ENCODE peak calls at places on chromosomes 16 and 17, in ten cellular contexts. One of them, this sample, is unnamed.
A peak's percentile ranks its signal among the peaks of the same experiment; 100 is the strongest.

GRCh38 chr17:41442772-41443171 is 2.0 kb upstream of the KRT38 start:
- DNase-seq in NCI-H345: no peak
- DNase-seq in KG1: no peak
- DNase-seq in EL: peak; percentile 90
- DNase-seq in naive thymus-derived CD8-positive, alpha-beta T cell: no peak
- DNase-seq in Caco-2: no peak
- DNase-seq in lower leg skin: no peak
- DNase-seq in stimulated activated naive CD8-positive, alpha-beta T cell treated with anti-CD3 and anti-CD28 coated beads, Interleukin-15, Interleukin-2, amounts not matched to agents 100 U/mL and 50 U/mL, for 24 hours: no peak
- DNase-seq in transverse colon: no peak
- DNase-seq in AG10803: peak; percentile 96
- DNase-seq in this sample: peak; percentile 11

GRCh38 chr17:50213026-50214015 is 11.9 kb upstream of the COL1A1 start:
- DNase-seq in NCI-H345: peak; percentile 35
- DNase-seq in KG1: no peak
- DNase-seq in EL: no peak
- DNase-seq in naive thymus-derived CD8-positive, alpha-beta T cell: no peak
- DNase-seq in Caco-2: no peak
- DNase-seq in lower leg skin: no peak
- DNase-seq in stimulated activated naive CD8-positive, alpha-beta T cell treated with anti-CD3 and anti-CD28 coated beads, Interleukin-15, Interleukin-2, amounts not matched to agents 100 U/mL and 50 U/mL, for 24 hours: peak; percentile 69
- DNase-seq in transverse colon: no peak
- DNase-seq in AG10803: no peak
- DNase-seq in this sample: peak; percentile 25

GRCh38 chr16:1258218-1258587 is 2.3 kb downstream of the TPSD1 start:
- DNase-seq in NCI-H345: no peak
- DNase-seq in KG1: no peak
- DNase-seq in EL: no peak
- DNase-seq in naive thymus-derived CD8-positive, alpha-beta T cell: no peak
- DNase-seq in Caco-2: no peak
- DNase-seq in lower leg skin: no peak
- DNase-seq in stimulated activated naive CD8-positive, alpha-beta T cell treated with anti-CD3 and anti-CD28 coated beads, Interleukin-15, Interleukin-2, amounts not matched to agents 100 U/mL and 50 U/mL, for 24 hours: no peak
- DNase-seq in transverse colon: no peak
- DNase-seq in AG10803: no peak
- DNase-seq in this sample: no peak

GRCh38 chr17:18039535-18040286 is 503 bp downstream of the GID4 start:
- DNase-seq in NCI-H345: peak; percentile 45
- DNase-seq in KG1: no peak
- DNase-seq in EL: peak; percentile 40
- DNase-seq in naive thymus-derived CD8-positive, alpha-beta T cell: no peak
- DNase-seq in Caco-2: peak; percentile 65
- DNase-seq in lower leg skin: peak; percentile 90
- DNase-seq in stimulated activated naive CD8-positive, alpha-beta T cell treated with anti-CD3 and anti-CD28 coated beads, Interleukin-15, Interleukin-2, amounts not matched to agents 100 U/mL and 50 U/mL, for 24 hours: no peak
- DNase-seq in transverse colon: peak; percentile 41
- DNase-seq in AG10803: no peak
- DNase-seq in this sample: no peak

GRCh38 chr16:14339694-14340093 is 268.6 kb downstream of the MRTFB start:
- DNase-seq in NCI-H345: no peak
- DNase-seq in KG1: no peak
- DNase-seq in EL: no peak
- DNase-seq in naive thymus-derived CD8-positive, alpha-beta T cell: no peak
- DNase-seq in Caco-2: no peak
- DNase-seq in lower leg skin: no peak
- DNase-seq in stimulated activated naive CD8-positive, alpha-beta T cell treated with anti-CD3 and anti-CD28 coated beads, Interleukin-15, Interleukin-2, amounts not matched to agents 100 U/mL and 50 U/mL, for 24 hours: no peak
- DNase-seq in transverse colon: no peak
- DNase-seq in AG10803: no peak
- DNase-seq in this sample: no peak

GRCh38 chr16:67101301-67101675 is 8.5 kb upstream of the PHAF1 start:
- DNase-seq in NCI-H345: no peak
- DNase-seq in KG1: no peak
- DNase-seq in EL: peak; percentile 67
- DNase-seq in naive thymus-derived CD8-positive, alpha-beta T cell: no peak
- DNase-seq in Caco-2: no peak
- DNase-seq in lower leg skin: no peak
- DNase-seq in stimulated activated naive CD8-positive, alpha-beta T cell treated with anti-CD3 and anti-CD28 coated beads, Interleukin-15, Interleukin-2, amounts not matched to agents 100 U/mL and 50 U/mL, for 24 hours: no peak
- DNase-seq in transverse colon: no peak
- DNase-seq in AG10803: peak; percentile 89
- DNase-seq in this sample: no peak

GRCh38 chr17:39096435-39097158 is 54.8 kb downstream of the PLXDC1 start:
- DNase-seq in NCI-H345: no peak
- DNase-seq in KG1: peak; percentile 27
- DNase-seq in EL: no peak
- DNase-seq in naive thymus-derived CD8-positive, alpha-beta T cell: peak; percentile 33
- DNase-seq in Caco-2: no peak
- DNase-seq in lower leg skin: no peak
- DNase-seq in stimulated activated naive CD8-positive, alpha-beta T cell treated with anti-CD3 and anti-CD28 coated beads, Interleukin-15, Interleukin-2, amounts not matched to agents 100 U/mL and 50 U/mL, for 24 hours: peak; percentile 16
- DNase-seq in transverse colon: peak; percentile 33
- DNase-seq in AG10803: no peak
- DNase-seq in this sample: no peak

GRCh38 chr17:6712058-6712853 is 913 bp downstream of the SLC13A5 start:
- DNase-seq in NCI-H345: no peak
- DNase-seq in KG1: no peak
- DNase-seq in EL: peak; percentile 20
- DNase-seq in naive thymus-derived CD8-positive, alpha-beta T cell: no peak
- DNase-seq in Caco-2: peak; percentile 2
- DNase-seq in lower leg skin: peak; percentile 85
- DNase-seq in stimulated activated naive CD8-positive, alpha-beta T cell treated with anti-CD3 and anti-CD28 coated beads, Interleukin-15, Interleukin-2, amounts not matched to agents 100 U/mL and 50 U/mL, for 24 hours: no peak
- DNase-seq in transverse colon: no peak
- DNase-seq in AG10803: no peak
- DNase-seq in this sample: no peak

GRCh38 chr16:65323655-65324237 is 201.9 kb upstream of the CDH11 start:
- DNase-seq in NCI-H345: no peak
- DNase-seq in KG1: no peak
- DNase-seq in EL: no peak
- DNase-seq in naive thymus-derived CD8-positive, alpha-beta T cell: no peak
- DNase-seq in Caco-2: no peak
- DNase-seq in lower leg skin: no peak
- DNase-seq in stimulated activated naive CD8-positive, alpha-beta T cell treated with anti-CD3 and anti-CD28 coated beads, Interleukin-15, Interleukin-2, amounts not matched to agents 100 U/mL and 50 U/mL, for 24 hours: no peak
- DNase-seq in transverse colon: no peak
- DNase-seq in AG10803: no peak
- DNase-seq in this sample: no peak

GRCh38 chr16:68229431-68230175 is 6.3 kb downstream of the ESRP2 start:
- DNase-seq in NCI-H345: peak; percentile 30
- DNase-seq in KG1: no peak
- DNase-seq in EL: peak; percentile 71
- DNase-seq in naive thymus-derived CD8-positive, alpha-beta T cell: peak; percentile 54
- DNase-seq in Caco-2: peak; percentile 68
- DNase-seq in lower leg skin: peak; percentile 85
- DNase-seq in stimulated activated naive CD8-positive, alpha-beta T cell treated with anti-CD3 and anti-CD28 coated beads, Interleukin-15, Interleukin-2, amounts not matched to agents 100 U/mL and 50 U/mL, for 24 hours: no peak
- DNase-seq in transverse colon: no peak
- DNase-seq in AG10803: peak; percentile 79
- DNase-seq in this sample: peak; percentile 14

GRCh38 chr16:31453255-31454204 is 5.8 kb upstream of the ARMC5 start:
- DNase-seq in NCI-H345: no peak
- DNase-seq in KG1: no peak
- DNase-seq in EL: peak; percentile 59
- DNase-seq in naive thymus-derived CD8-positive, alpha-beta T cell: no peak
- DNase-seq in Caco-2: no peak
- DNase-seq in lower leg skin: peak; percentile 88
- DNase-seq in stimulated activated naive CD8-positive, alpha-beta T cell treated with anti-CD3 and anti-CD28 coated beads, Interleukin-15, Interleukin-2, amounts not matched to agents 100 U/mL and 50 U/mL, for 24 hours: peak; percentile 2
- DNase-seq in transverse colon: peak; percentile 65
- DNase-seq in AG10803: peak; percentile 65
- DNase-seq in this sample: no peak

GRCh38 chr16:16018705-16019104 is 69.3 kb downstream of the ABCC1 start:
- DNase-seq in NCI-H345: no peak
- DNase-seq in KG1: no peak
- DNase-seq in EL: peak; percentile 29
- DNase-seq in naive thymus-derived CD8-positive, alpha-beta T cell: no peak
- DNase-seq in Caco-2: no peak
- DNase-seq in lower leg skin: no peak
- DNase-seq in stimulated activated naive CD8-positive, alpha-beta T cell treated with anti-CD3 and anti-CD28 coated beads, Interleukin-15, Interleukin-2, amounts not matched to agents 100 U/mL and 50 U/mL, for 24 hours: no peak
- DNase-seq in transverse colon: no peak
- DNase-seq in AG10803: no peak
- DNase-seq in this sample: no peak

GRCh38 chr16:4691666-4692412 is 1.5 kb upstream of the NUDT16L1 start:
- DNase-seq in NCI-H345: no peak
- DNase-seq in KG1: no peak
- DNase-seq in EL: no peak
- DNase-seq in naive thymus-derived CD8-positive, alpha-beta T cell: no peak
- DNase-seq in Caco-2: no peak
- DNase-seq in lower leg skin: peak; percentile 84
- DNase-seq in stimulated activated naive CD8-positive, alpha-beta T cell treated with anti-CD3 and anti-CD28 coated beads, Interleukin-15, Interleukin-2, amounts not matched to agents 100 U/mL and 50 U/mL, for 24 hours: no peak
- DNase-seq in transverse colon: no peak
- DNase-seq in AG10803: no peak
- DNase-seq in this sample: no peak

GRCh38 chr17:39261286-39261685 is 35.5 kb upstream of the STAC2 start:
- DNase-seq in NCI-H345: no peak
- DNase-seq in KG1: no peak
- DNase-seq in EL: no peak
- DNase-seq in naive thymus-derived CD8-positive, alpha-beta T cell: no peak
- DNase-seq in Caco-2: peak; percentile 45
- DNase-seq in lower leg skin: no peak
- DNase-seq in stimulated activated naive CD8-positive, alpha-beta T cell treated with anti-CD3 and anti-CD28 coated beads, Interleukin-15, Interleukin-2, amounts not matched to agents 100 U/mL and 50 U/mL, for 24 hours: peak; percentile 61
- DNase-seq in transverse colon: no peak
- DNase-seq in AG10803: no peak
- DNase-seq in this sample: no peak

GRCh38 chr17:31554930-31555329 is 163.5 kb downstream of the RAB11FIP4 start:
- DNase-seq in NCI-H345: no peak
- DNase-seq in KG1: no peak
- DNase-seq in EL: no peak
- DNase-seq in naive thymus-derived CD8-positive, alpha-beta T cell: no peak
- DNase-seq in Caco-2: no peak
- DNase-seq in lower leg skin: no peak
- DNase-seq in stimulated activated naive CD8-positive, alpha-beta T cell treated with anti-CD3 and anti-CD28 coated beads, Interleukin-15, Interleukin-2, amounts not matched to agents 100 U/mL and 50 U/mL, for 24 hours: no peak
- DNase-seq in transverse colon: no peak
- DNase-seq in AG10803: peak; percentile 20
- DNase-seq in this sample: no peak

GRCh38 chr17:80049986-80050385 is 13.5 kb downstream of the CCDC40 start:
- DNase-seq in NCI-H345: no peak
- DNase-seq in KG1: no peak
- DNase-seq in EL: no peak
- DNase-seq in naive thymus-derived CD8-positive, alpha-beta T cell: no peak
- DNase-seq in Caco-2: no peak
- DNase-seq in lower leg skin: no peak
- DNase-seq in stimulated activated naive CD8-positive, alpha-beta T cell treated with anti-CD3 and anti-CD28 coated beads, Interleukin-15, Interleukin-2, amounts not matched to agents 100 U/mL and 50 U/mL, for 24 hours: no peak
- DNase-seq in transverse colon: no peak
- DNase-seq in AG10803: no peak
- DNase-seq in this sample: no peak

GRCh38 chr16:64705443-64705842 is 416.4 kb downstream of the CDH11 start:
- DNase-seq in NCI-H345: no peak
- DNase-seq in KG1: no peak
- DNase-seq in EL: peak; percentile 81
- DNase-seq in naive thymus-derived CD8-positive, alpha-beta T cell: no peak
- DNase-seq in Caco-2: no peak
- DNase-seq in lower leg skin: no peak
- DNase-seq in stimulated activated naive CD8-positive, alpha-beta T cell treated with anti-CD3 and anti-CD28 coated beads, Interleukin-15, Interleukin-2, amounts not matched to agents 100 U/mL and 50 U/mL, for 24 hours: no peak
- DNase-seq in transverse colon: no peak
- DNase-seq in AG10803: peak; percentile 20
- DNase-seq in this sample: no peak

GRCh38 chr16:3127745-3128144 is 7.1 kb upstream of the ZNF213 start:
- DNase-seq in NCI-H345: peak; percentile 83
- DNase-seq in KG1: no peak
- DNase-seq in EL: no peak
- DNase-seq in naive thymus-derived CD8-positive, alpha-beta T cell: no peak
- DNase-seq in Caco-2: no peak
- DNase-seq in lower leg skin: no peak
- DNase-seq in stimulated activated naive CD8-positive, alpha-beta T cell treated with anti-CD3 and anti-CD28 coated beads, Interleukin-15, Interleukin-2, amounts not matched to agents 100 U/mL and 50 U/mL, for 24 hours: no peak
- DNase-seq in transverse colon: no peak
- DNase-seq in AG10803: no peak
- DNase-seq in this sample: no peak

GRCh38 chr16:57757326-57757786 is 21.8 kb downstream of the KATNB1 start:
- DNase-seq in NCI-H345: peak; percentile 49
- DNase-seq in KG1: peak; percentile 53
- DNase-seq in EL: peak; percentile 78
- DNase-seq in naive thymus-derived CD8-positive, alpha-beta T cell: peak; percentile 81
- DNase-seq in Caco-2: peak; percentile 97
- DNase-seq in lower leg skin: peak; percentile 98
- DNase-seq in stimulated activated naive CD8-positive, alpha-beta T cell treated with anti-CD3 and anti-CD28 coated beads, Interleukin-15, Interleukin-2, amounts not matched to agents 100 U/mL and 50 U/mL, for 24 hours: peak; percentile 94
- DNase-seq in transverse colon: peak; percentile 91
- DNase-seq in AG10803: peak; percentile 70
- DNase-seq in this sample: peak; percentile 56

GRCh38 chr17:31584436-31585279 is 193.2 kb downstream of the RAB11FIP4 start:
- DNase-seq in NCI-H345: no peak
- DNase-seq in KG1: no peak
- DNase-seq in EL: no peak
- DNase-seq in naive thymus-derived CD8-positive, alpha-beta T cell: no peak
- DNase-seq in Caco-2: no peak
- DNase-seq in lower leg skin: no peak
- DNase-seq in stimulated activated naive CD8-positive, alpha-beta T cell treated with anti-CD3 and anti-CD28 coated beads, Interleukin-15, Interleukin-2, amounts not matched to agents 100 U/mL and 50 U/mL, for 24 hours: no peak
- DNase-seq in transverse colon: no peak
- DNase-seq in AG10803: no peak
- DNase-seq in this sample: no peak

GRCh38 chr17:82780195-82780594 is 28.3 kb downstream of the TBCD start:
- DNase-seq in NCI-H345: no peak
- DNase-seq in KG1: no peak
- DNase-seq in EL: no peak
- DNase-seq in naive thymus-derived CD8-positive, alpha-beta T cell: no peak
- DNase-seq in Caco-2: no peak
- DNase-seq in lower leg skin: no peak
- DNase-seq in stimulated activated naive CD8-positive, alpha-beta T cell treated with anti-CD3 and anti-CD28 coated beads, Interleukin-15, Interleukin-2, amounts not matched to agents 100 U/mL and 50 U/mL, for 24 hours: no peak
- DNase-seq in transverse colon: no peak
- DNase-seq in AG10803: no peak
- DNase-seq in this sample: no peak

GRCh38 chr17:77796201-77796860 is 162.2 kb upstream of the TNRC6C start:
- DNase-seq in NCI-H345: no peak
- DNase-seq in KG1: no peak
- DNase-seq in EL: peak; percentile 41
- DNase-seq in naive thymus-derived CD8-positive, alpha-beta T cell: no peak
- DNase-seq in Caco-2: no peak
- DNase-seq in lower leg skin: peak; percentile 83
- DNase-seq in stimulated activated naive CD8-positive, alpha-beta T cell treated with anti-CD3 and anti-CD28 coated beads, Interleukin-15, Interleukin-2, amounts not matched to agents 100 U/mL and 50 U/mL, for 24 hours: no peak
- DNase-seq in transverse colon: no peak
- DNase-seq in AG10803: peak; percentile 35
- DNase-seq in this sample: no peak

GRCh38 chr16:1791943-1792812 is 1.3 kb downstream of the IGFALS start:
- DNase-seq in NCI-H345: no peak
- DNase-seq in KG1: no peak
- DNase-seq in EL: no peak
- DNase-seq in naive thymus-derived CD8-positive, alpha-beta T cell: no peak
- DNase-seq in Caco-2: no peak
- DNase-seq in lower leg skin: no peak
- DNase-seq in stimulated activated naive CD8-positive, alpha-beta T cell treated with anti-CD3 and anti-CD28 coated beads, Interleukin-15, Interleukin-2, amounts not matched to agents 100 U/mL and 50 U/mL, for 24 hours: no peak
- DNase-seq in transverse colon: no peak
- DNase-seq in AG10803: no peak
- DNase-seq in this sample: no peak

GRCh38 chr16:10332301-10332700 is 53.6 kb upstream of the ATF7IP2 start:
- DNase-seq in NCI-H345: no peak
- DNase-seq in KG1: no peak
- DNase-seq in EL: no peak
- DNase-seq in naive thymus-derived CD8-positive, alpha-beta T cell: no peak
- DNase-seq in Caco-2: peak; percentile 82
- DNase-seq in lower leg skin: no peak
- DNase-seq in stimulated activated naive CD8-positive, alpha-beta T cell treated with anti-CD3 and anti-CD28 coated beads, Interleukin-15, Interleukin-2, amounts not matched to agents 100 U/mL and 50 U/mL, for 24 hours: no peak
- DNase-seq in transverse colon: no peak
- DNase-seq in AG10803: no peak
- DNase-seq in this sample: peak; percentile 57

GRCh38 chr17:11935734-11936406 is 61.4 kb downstream of the ZNF18 start:
- DNase-seq in NCI-H345: peak; percentile 47
- DNase-seq in KG1: no peak
- DNase-seq in EL: peak; percentile 49
- DNase-seq in naive thymus-derived CD8-positive, alpha-beta T cell: no peak
- DNase-seq in Caco-2: peak; percentile 51
- DNase-seq in lower leg skin: no peak
- DNase-seq in stimulated activated naive CD8-positive, alpha-beta T cell treated with anti-CD3 and anti-CD28 coated beads, Interleukin-15, Interleukin-2, amounts not matched to agents 100 U/mL and 50 U/mL, for 24 hours: peak; percentile 29
- DNase-seq in transverse colon: peak; percentile 67
- DNase-seq in AG10803: peak; percentile 6
- DNase-seq in this sample: peak; percentile 23

GRCh38 chr17:2563061-2563460 is 30.4 kb upstream of the PAFAH1B1 start:
- DNase-seq in NCI-H345: no peak
- DNase-seq in KG1: no peak
- DNase-seq in EL: no peak
- DNase-seq in naive thymus-derived CD8-positive, alpha-beta T cell: no peak
- DNase-seq in Caco-2: no peak
- DNase-seq in lower leg skin: no peak
- DNase-seq in stimulated activated naive CD8-positive, alpha-beta T cell treated with anti-CD3 and anti-CD28 coated beads, Interleukin-15, Interleukin-2, amounts not matched to agents 100 U/mL and 50 U/mL, for 24 hours: no peak
- DNase-seq in transverse colon: no peak
- DNase-seq in AG10803: no peak
- DNase-seq in this sample: no peak

This sample was measured in RCC 7860.